ENCODE peak calls at places on chromosome 16, in ten cellular contexts. G is astrocyte of the cerebellum, A is cardiac fibroblast, I is PC-3, Q is psoas muscle, R is fibroblast of pulmonary artery, O is MCF 10A, B is thoracic aorta, Z is HFFc6, P is fibroblast of the aortic adventitia. Y is an unnamed sample.

GRCh38 chr16:27449434-27450188 is 47.6 kb downstream of the IL21R start:
- DNase-seq in Z (no peak), A (no peak), B (no peak), P (no peak), G (no peak), O (no peak), I (no peak), Q (no peak), R (no peak), Y (no peak)

GRCh38 chr16:66176731-66177130 is 189.8 kb upstream of the CDH5 start:
- DNase-seq in P (no peak), G (no peak), I (no peak), B (no peak), A (no peak), O (no peak), Z (no peak), Q (no peak), R (no peak), Y (no peak)

GRCh38 chr16:54288592-54289241 is 2.1 kb upstream of the IRX3 start:
- DNase-seq in G (no peak), Q (no peak), P (no peak), Z (no peak), O (no peak), B (no peak), R (no peak), I (no peak), A (no peak), Y (no peak)

GRCh38 chr16:80973991-80974390 is 32.7 kb downstream of the CMC2 start:
- DNase-seq in Z (no peak), R (no peak), Q (no peak), B (no peak), O (no peak), A (no peak), G (no peak), P (no peak), I (peak), Y (no peak)

GRCh38 chr16:80659865-80660264 is 119.1 kb downstream of the DYNLRB2 start:
- DNase-seq in R (no peak), B (no peak), P (no peak), Q (no peak), A (no peak), I (no peak), O (no peak), Z (no peak), G (no peak), Y (no peak)

GRCh38 chr16:84795338-84796053 is 24.3 kb upstream of the CRISPLD2 start:
- DNase-seq in Z (peak), G (no peak), O (peak), Q (peak), R (peak), A (peak), B (peak), P (peak), I (no peak), Y (peak)

GRCh38 chr16:759110-759910 is 1.2 kb upstream of the MSLN start:
- DNase-seq in I (no peak), Z (no peak), R (no peak), G (no peak), A (no peak), B (no peak), P (no peak), Q (no peak), O (no peak), Y (no peak)

GRCh38 chr16:30570621-30571443 is 682 bp downstream of the ZNF688 start:
- DNase-seq in P (peak), Q (peak), G (no peak), Z (peak), B (no peak), R (peak), I (no peak), O (no peak), A (peak), Y (peak)

GRCh38 chr16:87129771-87130170 is 187.4 kb downstream of the C16orf95 start:
- DNase-seq in G (peak), P (peak), O (peak), Q (no peak), Z (peak), I (peak), B (no peak), R (peak), A (peak), Y (no peak)

GRCh38 chr16:53754938-53755910 is 51.3 kb downstream of the FTO start:
- DNase-seq in P (peak), R (peak), A (peak), G (no peak), I (peak), Z (no peak), B (no peak), O (peak), Q (peak), Y (no peak)

GRCh38 chr16:85360323-85361277 is 248.3 kb upstream of the CIBAR2 start:
- DNase-seq in I (no peak), G (no peak), O (peak), B (no peak), Z (no peak), Q (peak), A (no peak), P (no peak), R (no peak), Y (no peak)

GRCh38 chr16:48526058-48526957 is 83.7 kb downstream of the N4BP1 start:
- DNase-seq in O (peak), B (no peak), Z (no peak), A (no peak), Q (no peak), G (no peak), R (no peak), P (no peak), I (peak), Y (no peak)

GRCh38 chr16:24493859-24494258 is 45.5 kb upstream of the RBBP6 start:
- DNase-seq in A (no peak), Z (no peak), Q (no peak), P (no peak), I (peak), O (peak), G (no peak), B (no peak), R (no peak), Y (no peak)

GRCh38 chr16:31135535-31136286 is at the start of gene PRSS8:
- DNase-seq in A (no peak), I (peak), G (no peak), O (peak), Q (no peak), Z (no peak), B (no peak), R (no peak), P (no peak), Y (no peak)

GRCh38 chr16:58352690-58353089 is 39.6 kb upstream of the GINS3 start:
- DNase-seq in A (no peak), O (no peak), R (no peak), Z (no peak), G (no peak), I (no peak), Q (no peak), B (no peak), P (no peak), Y (no peak)

GRCh38 chr16:78227855-78228254 is 128.4 kb downstream of the WWOX start:
- DNase-seq in B (no peak), A (no peak), P (no peak), I (peak), R (no peak), O (no peak), Z (no peak), Q (no peak), G (no peak), Y (no peak)
- TF ChIP-seq CTCF in B (no peak), A (no peak), P (no peak), I (peak), R (no peak), O (peak), Z (no peak), Q (peak), G (peak), Y (no peak)

DNA sequence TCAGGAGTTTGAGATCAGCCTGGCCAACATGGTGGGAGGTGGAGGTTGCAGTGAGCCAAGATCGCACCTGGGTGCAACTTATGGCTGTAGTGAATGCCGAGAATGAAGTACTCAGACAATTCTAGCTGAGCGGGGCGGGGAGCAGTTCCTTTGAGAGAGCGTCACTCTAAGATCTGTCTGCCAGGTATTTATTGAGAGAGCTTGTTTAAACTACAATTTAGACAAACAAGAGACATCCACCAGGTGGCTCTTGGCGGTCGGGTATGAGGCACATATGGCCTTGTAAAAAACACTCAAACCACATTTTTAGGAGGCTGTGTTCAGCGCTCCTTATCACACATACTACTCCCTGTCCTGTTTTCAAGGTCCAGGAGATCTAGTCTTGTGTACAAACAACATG is 40.6 kb upstream of the CDH1 start:
- DNase-seq in Z (no peak), I (peak), G (no peak), B (no peak), P (no peak), Q (no peak), R (no peak), O (no peak), A (no peak), Y (no peak)
- TF ChIP-seq CTCF in Z (no peak), I (peak), G (no peak), B (no peak), P (no peak), Q (no peak), R (no peak), O (no peak), A (no peak), Y (no peak)

GRCh38 chr16:69860233-69861231 is 90.6 kb upstream of the CLEC18A start:
- DNase-seq in P (no peak), I (no peak), Z (no peak), R (no peak), G (no peak), Q (no peak), B (no peak), O (no peak), A (no peak), Y (no peak)
- TF ChIP-seq CTCF in P (no peak), I (no peak), Z (no peak), R (no peak), G (no peak), Q (no peak), B (no peak), O (no peak), A (no peak), Y (no peak)

DNA sequence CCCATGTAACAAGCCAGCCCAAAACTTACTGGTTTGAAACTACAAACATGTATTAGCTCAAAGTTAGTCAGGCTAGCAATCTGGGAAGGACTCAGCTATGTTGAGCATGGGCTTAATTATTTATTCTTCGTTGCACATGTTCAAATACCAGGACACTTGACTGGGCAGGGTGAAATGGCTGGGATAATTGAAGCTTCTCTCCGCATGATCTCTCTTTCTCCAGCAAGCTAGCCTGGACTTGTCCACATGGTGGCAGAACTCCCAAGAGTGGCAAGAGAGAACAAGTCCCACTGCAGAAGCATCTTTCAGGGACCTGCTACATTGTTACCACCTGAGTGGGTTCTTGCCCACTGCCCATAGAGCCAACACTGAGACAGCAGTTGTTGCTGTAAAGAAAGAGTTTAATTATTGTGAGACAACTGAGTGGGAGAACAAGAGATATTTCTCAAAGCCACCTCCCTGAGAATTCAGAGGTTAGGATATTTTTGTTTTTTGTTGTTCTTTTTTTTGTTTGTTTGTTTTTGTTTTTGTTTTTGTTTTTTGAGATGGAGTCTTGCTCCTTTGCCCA is 16.8 kb upstream of the ATF7IP2 start:
- DNase-seq in R (peak), O (peak), G (no peak), A (no peak), Z (no peak), Q (no peak), P (no peak), B (no peak), I (no peak), Y (no peak)
- TF ChIP-seq CTCF in R (peak), O (no peak), G (peak), A (no peak), Z (no peak), Q (no peak), P (no peak), B (no peak), I (peak), Y (no peak)

DNA sequence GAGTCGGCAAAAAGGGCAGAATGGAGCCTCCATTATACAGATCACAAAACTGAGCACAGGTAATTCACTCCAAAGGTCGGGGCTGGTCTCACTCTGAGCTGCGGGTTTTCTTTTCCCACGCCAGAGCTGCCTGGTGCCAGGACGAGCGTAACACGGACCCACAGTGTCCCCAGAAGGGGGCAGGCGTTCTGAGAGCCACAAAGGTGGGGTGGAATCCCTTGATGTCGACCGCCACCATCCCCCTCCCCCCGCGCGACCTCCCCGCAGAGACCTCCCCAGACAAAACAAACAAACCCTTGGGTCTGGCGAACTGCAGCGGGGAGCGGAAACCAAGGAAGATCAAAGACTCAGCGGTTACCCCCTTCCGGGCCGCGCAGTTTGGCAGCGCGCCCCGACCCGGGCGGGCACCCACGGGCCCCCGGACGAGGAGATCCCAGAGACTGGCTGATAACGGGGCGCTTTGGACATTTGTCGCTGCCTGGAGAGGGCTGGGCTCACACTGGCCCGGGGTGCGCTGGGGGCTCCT is 793 bp upstream of the NKD1 start:
- DNase-seq in R (no peak), P (no peak), B (no peak), G (no peak), O (peak), I (peak), A (peak), Q (peak), Z (no peak), Y (peak)
- TF ChIP-seq CTCF in R (no peak), P (no peak), B (peak), G (peak), O (no peak), I (peak), A (no peak), Q (no peak), Z (no peak), Y (no peak)

GRCh38 chr16:69494993-69495392 is 70.6 kb downstream of the CYB5B start:
- DNase-seq in P (no peak), G (no peak), O (peak), R (peak), Q (no peak), A (peak), Z (no peak), B (no peak), I (peak), Y (peak)
- TF ChIP-seq CTCF in P (peak), G (no peak), O (peak), R (peak), Q (no peak), A (peak), Z (peak), B (no peak), I (peak), Y (peak)

GRCh38 chr16:7303677-7304200 is 28.9 kb upstream of the RBFOX1 start:
- DNase-seq in I (no peak), Q (no peak), Z (no peak), G (no peak), R (no peak), O (no peak), B (no peak), A (no peak), P (no peak), Y (no peak)
- TF ChIP-seq CTCF in I (no peak), Q (no peak), Z (no peak), G (no peak), R (no peak), O (no peak), B (no peak), A (no peak), P (no peak), Y (no peak)

DNA sequence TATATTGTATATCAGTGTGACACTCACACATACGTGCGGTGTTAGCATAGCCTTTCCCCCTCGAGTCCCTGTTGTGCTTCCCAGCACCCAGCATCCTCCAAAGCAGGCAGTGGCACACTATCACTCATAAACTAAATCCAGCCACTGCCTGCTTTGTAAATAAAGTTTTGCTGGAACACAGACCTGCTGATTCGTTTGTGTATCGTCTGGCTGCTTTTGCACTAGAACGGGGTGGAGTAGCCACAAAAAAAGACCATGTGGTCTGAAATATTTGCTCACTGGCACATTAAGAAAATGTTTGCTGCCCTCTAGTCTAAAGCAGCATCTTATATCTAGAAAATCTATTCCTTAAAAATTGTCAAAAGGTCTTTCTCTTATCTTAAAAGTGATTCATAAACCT is 341.1 kb upstream of the ZFHX3 start:
- DNase-seq in O (no peak), R (no peak), B (no peak), P (no peak), Z (no peak), Q (no peak), A (no peak), I (no peak), G (no peak), Y (no peak)
- TF ChIP-seq CTCF in O (no peak), R (no peak), B (no peak), P (no peak), Z (no peak), Q (no peak), A (no peak), I (no peak), G (no peak), Y (no peak)

Y was measured in testis.